ENCODE peak calls at places on chromosomes 3 and 15, in four cellular contexts. Y, U, O and J are unnamed samples.

GRCh38 chr15:73939138-73939537 is 12.9 kb downstream of the LOXL1 start:
- DNase-seq in Y (no peak), U (no peak), O (no peak), J (no peak)

GRCh38 chr3:151410891-151411559 is 26.5 kb upstream of the P2RY12 start:
- DNase-seq in Y (no peak), U (no peak), O (no peak), J (no peak)

GRCh38 chr15:39133201-39133600 is 447.7 kb upstream of the THBS1 start:
- DNase-seq in Y (no peak), U (no peak), O (no peak), J (no peak)

GRCh38 chr15:67383903-67384302 is 129.3 kb downstream of the IQCH start:
- DNase-seq in Y (no peak), U (no peak), O (no peak), J (no peak)

GRCh38 chr3:160661660-160662059 is 15.3 kb upstream of the ARL14 start:
- DNase-seq in Y (no peak), U (no peak), O (no peak), J (no peak)

GRCh38 chr3:73827658-73828313 is 203.0 kb upstream of the PDZRN3 start:
- DNase-seq in Y (no peak), U (no peak), O (no peak), J (no peak)

GRCh38 chr15:67571643-67572415 is 29.3 kb downstream of the MAP2K5 start:
- DNase-seq in Y (no peak), U (no peak), O (no peak), J (no peak)

GRCh38 chr15:101675796-101676582 is 23.8 kb upstream of the TM2D3 start:
- DNase-seq in Y (no peak), U (no peak), O (no peak), J (no peak)

GRCh38 chr3:58353722-58354553 is 21.2 kb downstream of the PXK start:
- DNase-seq in Y (no peak), U (no peak), O (no peak), J (no peak)

GRCh38 chr3:183664913-183665381 is 29.5 kb downstream of the KLHL24 start:
- DNase-seq in Y (no peak), U (no peak), O (no peak), J (no peak)

GRCh38 chr15:71011503-71012155 is 103.6 kb upstream of the THSD4 start:
- DNase-seq in Y (no peak), U (peak; percentile 6), O (no peak), J (no peak)

GRCh38 chr3:124700880-124701684 is 29.2 kb upstream of the UMPS start:
- DNase-seq in Y (no peak), U (no peak), O (no peak), J (no peak)

GRCh38 chr3:143187132-143187531 is 67.6 kb downstream of the CHST2 start:
- DNase-seq in Y (no peak), U (no peak), O (no peak), J (no peak)

GRCh38 chr3:46990573-46991374 is 11.3 kb downstream of the NBEAL2 start:
- DNase-seq in Y (no peak), U (no peak), O (no peak), J (peak; percentile 85)

GRCh38 chr3:191982481-191982880 is 521.5 kb downstream of the PYDC2 start:
- DNase-seq in Y (no peak), U (no peak), O (no peak), J (no peak)

GRCh38 chr3:55805169-55805568 is 318.1 kb upstream of the WNT5A start:
- DNase-seq in Y (no peak), U (peak; percentile 51), O (no peak), J (no peak)

GRCh38 chr3:107432013-107432515 is 54.8 kb downstream of the CCDC54 start:
- DNase-seq in Y (no peak), U (peak; percentile 56), O (no peak), J (no peak)

GRCh38 chr3:106862067-106862466 is 515.2 kb upstream of the CCDC54 start:
- DNase-seq in Y (no peak), U (no peak), O (no peak), J (no peak)

GRCh38 chr15:80834402-80834801 is 55.2 kb downstream of the CEMIP start:
- DNase-seq in Y (no peak), U (no peak), O (no peak), J (no peak)

GRCh38 chr3:41933154-41933676 is 28.7 kb downstream of the ULK4 start:
- DNase-seq in Y (no peak), U (no peak), O (no peak), J (no peak)

GRCh38 chr3:187567026-187567425 is 103.2 kb downstream of the SST start:
- DNase-seq in Y (no peak), U (no peak), O (no peak), J (no peak)

GRCh38 chr15:43126358-43126757 is 7.0 kb upstream of the TMEM62 start:
- DNase-seq in Y (no peak), U (no peak), O (no peak), J (no peak)

GRCh38 chr15:43132830-43133428 is 457 bp upstream of the TMEM62 start:
- DNase-seq in Y (no peak), U (peak; percentile 21), O (peak; percentile 22), J (no peak)

GRCh38 chr15:43133429-43134156 is at the start of gene TMEM62:
- DNase-seq in Y (no peak), U (peak; percentile 90), O (peak; percentile 92), J (peak; percentile 75)

GRCh38 chr15:43125095-43125661 is 8.2 kb upstream of the TMEM62 start:
- DNase-seq in Y (no peak), U (no peak), O (no peak), J (no peak)

GRCh38 chr15:43127752-43128151 is 5.6 kb upstream of the TMEM62 start:
- DNase-seq in Y (no peak), U (no peak), O (no peak), J (no peak)
- TF ChIP-seq NRF1 in Y (no peak), U (no peak), O (no peak), J (no peak)

DNA sequence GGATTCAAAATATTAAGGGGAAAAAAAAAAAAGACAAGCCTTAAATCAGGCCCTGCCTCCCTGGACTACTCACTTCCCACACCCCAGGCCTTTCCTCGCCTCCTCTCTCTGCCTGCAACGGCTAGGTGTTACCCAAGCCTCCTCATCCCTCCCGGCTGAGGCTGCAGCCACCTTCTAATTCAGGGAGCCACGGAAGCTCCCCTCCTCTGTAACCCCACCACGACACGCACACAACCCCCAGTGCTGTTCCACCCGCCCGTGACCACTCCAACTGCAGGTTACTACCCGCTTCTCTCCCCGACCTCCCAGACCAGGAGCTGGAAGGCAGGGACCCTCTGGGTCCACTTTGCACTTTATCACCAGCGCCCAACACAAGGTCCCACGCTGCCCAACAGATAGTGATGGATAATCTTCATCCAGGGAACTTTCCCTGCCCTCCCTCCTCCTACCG is 931 bp downstream of the KIF7 start:
- DNase-seq in Y (no peak), U (no peak), O (no peak), J (no peak)
- TF ChIP-seq NRF1 in Y (no peak), U (no peak), O (no peak), J (no peak)

GRCh38 chr3:177345049-177345972 is 148.0 kb upstream of the TBL1XR1 start:
- DNase-seq in Y (no peak), U (peak; percentile 28), O (peak; percentile 87), J (no peak)

GRCh38 chr3:177347611-177348010 is 150.3 kb upstream of the TBL1XR1 start:
- DNase-seq in Y (no peak), U (no peak), O (no peak), J (no peak)

GRCh38 chr3:177345973-177346503 is 148.8 kb upstream of the TBL1XR1 start:
- DNase-seq in Y (no peak), U (no peak), O (no peak), J (no peak)

GRCh38 chr3:177348974-177349373 is 151.7 kb upstream of the TBL1XR1 start:
- DNase-seq in Y (no peak), U (no peak), O (no peak), J (no peak)

GRCh38 chr3:177346878-177347277 is 149.6 kb upstream of the TBL1XR1 start:
- DNase-seq in Y (no peak), U (no peak), O (no peak), J (no peak)
- TF ChIP-seq NRF1 in Y (no peak), U (no peak), O (no peak), J (no peak)

DNA sequence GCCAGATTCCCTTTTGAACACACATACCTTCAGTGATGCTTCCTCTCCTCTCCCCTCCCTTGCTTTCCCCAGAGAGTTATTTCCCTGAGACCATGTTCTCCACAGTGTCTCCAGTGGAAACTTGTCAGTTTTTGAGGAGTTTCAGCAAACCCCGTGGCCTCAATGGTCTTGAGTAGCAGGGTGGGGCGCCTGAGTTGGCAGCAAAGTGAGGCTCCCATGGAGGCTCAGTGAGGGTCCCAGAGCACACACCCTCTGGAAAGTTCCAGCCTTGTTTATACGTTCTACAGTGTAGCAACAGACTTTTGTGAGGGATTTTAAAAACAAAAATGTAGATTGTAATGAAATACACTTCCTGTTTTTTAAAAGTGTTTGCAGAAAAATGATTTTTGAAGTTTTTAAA is 135.1 kb downstream of the LRRC28 start:
- DNase-seq in Y (no peak), U (no peak), O (no peak), J (no peak)
- TF ChIP-seq NRF1 in Y (no peak), U (no peak), O (no peak), J (no peak)